ENCODE peak calls at places on chromosomes 7 and 10, in four cellular contexts. N, O, F and Z are unnamed samples. For H3K4me1, the result is how much of the 10 kb centered on the place peaks cover.

GRCh38 chr10:95363303-95363912 is 72.6 kb upstream of the PDLIM1 start:
- DNase-seq in N (no peak), O (no peak), F (peak), Z (peak)

GRCh38 chr7:143205560-143206293 is 16.1 kb upstream of the TAS2R40 start:
- DNase-seq in N (no peak), O (no peak), F (peak), Z (no peak)

GRCh38 chr7:2525931-2526630 is 6.5 kb downstream of the LFNG start:
- DNase-seq in N (no peak), O (no peak), F (no peak), Z (no peak)

GRCh38 chr7:158145370-158145769 is 442.3 kb downstream of the PTPRN2 start:
- DNase-seq in N (no peak), O (no peak), F (no peak), Z (no peak)

GRCh38 chr7:22894585-22894984 is 71.9 kb upstream of the TOMM7 start:
- DNase-seq in N (no peak), O (no peak), F (no peak), Z (no peak)

GRCh38 chr10:97676770-97677581 is 10.1 kb downstream of the AVPI1 start:
- DNase-seq in N (peak), O (no peak), F (no peak), Z (no peak)

GRCh38 chr7:28037220-28038010 is 143.2 kb downstream of the JAZF1 start:
- DNase-seq in N (no peak), O (no peak), F (peak), Z (no peak)

GRCh38 chr7:141649865-141650499 is 52.0 kb downstream of the DENND11 start:
- DNase-seq in N (peak), O (peak), F (peak), Z (peak)

GRCh38 chr10:77613476-77614130 is 24.0 kb downstream of the KCNMA1 start:
- DNase-seq in N (no peak), O (no peak), F (peak), Z (no peak)

GRCh38 chr7:88354999-88355398 is 48.3 kb upstream of the STEAP4 start:
- DNase-seq in N (no peak), O (no peak), F (no peak), Z (no peak)

GRCh38 chr7:116802144-116802747 is 60.1 kb upstream of the CAPZA2 start:
- DNase-seq in N (no peak), O (no peak), F (peak), Z (no peak)

GRCh38 chr7:47576909-47577255 is 5.0 kb downstream of the TNS3 start:
- DNase-seq in N (no peak), O (no peak), F (no peak), Z (no peak)

GRCh38 chr10:78288716-78289115 is 255.1 kb downstream of the RPS24 start:
- DNase-seq in N (no peak), O (no peak), F (no peak), Z (no peak)

GRCh38 chr7:27767374-27767773 is 27.4 kb downstream of the TAX1BP1 start:
- DNase-seq in N (no peak), O (no peak), F (peak), Z (no peak)

GRCh38 chr10:132624847-132625839 is 87.6 kb downstream of the INPP5A start:
- DNase-seq in N (peak), O (peak), F (no peak), Z (no peak)

GRCh38 chr10:24357344-24358021 is 148.5 kb downstream of the KIAA1217 start:
- DNase-seq in N (no peak), O (no peak), F (no peak), Z (no peak)

GRCh38 chr7:70540641-70541040 is 591.3 kb upstream of the GALNT17 start:
- DNase-seq in N (no peak), O (no peak), F (no peak), Z (no peak)

DNA sequence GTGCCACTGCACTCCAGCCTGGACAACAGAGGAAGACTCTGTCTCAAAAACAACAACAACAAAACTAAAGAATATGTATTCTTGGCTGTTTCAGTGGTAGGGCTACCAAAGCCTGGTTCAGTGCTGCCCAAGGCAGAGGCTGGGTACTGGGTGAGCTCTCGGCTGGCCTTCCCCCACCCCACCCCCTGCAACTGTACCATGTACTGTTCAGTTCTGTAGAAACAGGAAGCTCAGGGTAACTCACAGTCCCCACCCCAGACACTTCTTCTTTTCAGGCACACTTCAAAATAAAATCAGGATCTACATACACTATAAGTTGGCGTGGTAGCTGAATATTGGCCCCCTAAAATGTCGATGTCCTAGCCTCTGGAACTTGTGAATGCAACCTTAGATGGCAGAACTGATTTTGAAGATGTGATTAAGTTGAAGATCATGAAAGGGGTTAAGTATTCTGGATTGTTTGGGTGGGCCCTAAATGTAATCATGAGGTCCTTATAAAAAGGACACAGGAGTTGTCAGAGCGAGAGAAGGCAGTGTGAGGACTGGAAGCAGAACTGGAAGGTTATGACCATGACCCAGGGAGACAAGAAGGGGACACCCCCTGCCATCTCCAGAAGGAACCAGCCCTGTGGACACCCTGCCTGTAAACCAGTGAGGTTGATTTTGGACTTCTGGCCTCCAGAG is 31.2 kb downstream of the TBXAS1 start:
- DNase-seq in N (no peak), O (no peak), F (no peak), Z (no peak)
- H3K4me1 ChIP-seq in N (under half), O (under half), F (under half), Z (under half)

GRCh38 chr10:124647421-124648130 is 96.6 kb downstream of the FAM53B start:
- DNase-seq in N (no peak), O (no peak), F (no peak), Z (peak)

GRCh38 chr10:124644281-124644680 is 99.9 kb downstream of the FAM53B start:
- DNase-seq in N (no peak), O (no peak), F (no peak), Z (no peak)

GRCh38 chr10:124646483-124647352 is 97.5 kb downstream of the FAM53B start:
- DNase-seq in N (peak), O (no peak), F (peak), Z (peak)

GRCh38 chr10:124644771-124645170 is 99.4 kb downstream of the FAM53B start:
- DNase-seq in N (no peak), O (no peak), F (no peak), Z (peak)

GRCh38 chr10:124645496-124646095 is 98.6 kb downstream of the FAM53B start:
- DNase-seq in N (no peak), O (no peak), F (no peak), Z (no peak)
- H3K27ac ChIP-seq in N (peak), O (peak), F (no peak), Z (peak)

DNA sequence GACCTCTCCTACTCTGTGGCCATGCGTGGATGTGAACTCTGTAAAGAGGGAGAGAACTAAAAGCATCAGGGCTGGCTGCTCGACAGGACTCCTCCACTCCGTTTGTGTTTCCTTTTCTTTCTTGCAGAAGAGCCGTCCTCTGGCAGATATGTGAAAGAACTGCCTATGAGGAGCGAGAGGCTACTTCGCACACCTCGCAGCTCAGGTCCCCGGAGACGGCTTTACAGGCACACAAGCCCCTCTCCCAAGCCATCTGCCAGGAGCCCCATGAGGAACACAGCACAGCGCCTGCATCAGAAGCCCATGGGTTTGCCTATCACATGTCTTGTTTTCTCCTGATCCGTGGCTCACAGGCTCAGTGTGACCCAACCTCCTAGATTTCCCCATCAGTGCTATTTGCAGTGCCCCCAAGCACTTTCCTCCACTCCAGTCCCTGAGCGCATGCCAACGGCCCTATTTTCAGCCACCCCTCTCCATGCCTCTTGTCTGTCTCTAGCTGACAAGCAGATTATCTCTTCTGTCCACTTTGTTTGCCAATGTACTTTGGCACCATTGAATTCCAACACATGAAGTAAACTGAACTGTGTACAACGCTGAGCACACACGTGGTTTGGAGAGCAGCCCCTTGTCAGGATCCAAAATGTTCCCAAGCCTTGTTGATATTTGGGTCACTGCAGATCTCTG is 164.3 kb upstream of the AKR1E2 start:
- DNase-seq in N (peak), O (no peak), F (no peak), Z (peak)
- H3K4me1 ChIP-seq in N (under half), O (under half), F (under half), Z (under half)

DNA sequence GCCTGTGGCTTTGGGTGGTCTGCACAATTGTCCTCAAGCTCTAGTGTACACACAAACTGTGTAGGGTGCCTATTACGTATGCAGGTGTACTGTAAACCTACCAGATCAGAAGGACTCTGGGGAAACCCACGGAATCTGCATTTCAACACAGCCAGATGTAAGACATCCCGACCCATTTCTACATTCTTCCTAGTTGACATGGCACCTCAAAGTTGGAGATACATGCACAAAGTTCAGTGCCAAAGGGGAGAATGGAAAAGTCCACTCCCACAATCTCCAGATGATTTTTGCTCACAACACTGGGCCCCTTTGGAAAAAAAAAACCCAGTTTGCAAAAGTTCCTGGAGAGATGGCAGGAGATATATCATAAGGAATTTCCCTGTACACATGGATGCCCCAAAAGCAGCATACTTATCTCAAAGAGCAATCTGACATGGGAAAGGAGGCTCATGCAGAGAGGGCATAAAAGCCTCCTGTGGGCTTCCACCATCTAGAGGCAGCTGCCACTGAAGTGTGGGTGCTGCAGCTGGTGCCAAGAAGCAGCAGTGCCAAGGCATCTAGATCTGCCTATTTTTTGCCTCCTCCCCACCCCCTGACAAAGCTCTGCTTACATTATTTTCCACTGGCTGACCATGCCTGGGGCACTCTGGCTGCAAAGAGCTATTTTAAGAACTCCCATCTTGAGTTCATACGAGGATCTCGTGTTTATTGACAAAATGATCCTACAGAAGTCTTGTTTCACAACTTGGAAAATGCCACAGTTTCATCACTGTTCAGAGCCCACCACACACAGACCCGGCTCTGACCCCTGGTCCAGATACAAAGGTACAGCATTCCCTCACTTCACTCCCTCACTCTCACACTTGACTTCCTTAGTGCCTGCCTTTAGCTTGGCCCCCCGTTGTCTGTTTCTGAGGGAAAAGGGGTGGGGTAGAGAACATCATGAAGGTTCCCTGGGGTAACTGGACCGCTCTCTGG is 12.9 kb downstream of the TECTB start:
- DNase-seq in N (no peak), O (no peak), F (no peak), Z (peak)
- H3K27ac ChIP-seq in N (no peak), O (no peak), F (no peak), Z (peak)

GRCh38 chr10:1117651-1118050 is 61.5 kb downstream of the WDR37 start:
- DNase-seq in N (no peak), O (no peak), F (no peak), Z (no peak)
- H3K4me1 ChIP-seq in N (under half), O (under half), F (under half), Z (under half)